ENCODE peak calls at places on chromosomes 6 and 20, in ten cellular contexts. A, Z, T, D, H, W, M, V, X and F are unnamed samples.

GRCh38 chr6:122372647-122373046 is 26.8 kb upstream of the HSF2 start:
- DNase-seq in M (no peak), Z (no peak), W (no peak), H (no peak), A (no peak), X (no peak), V (no peak), T (no peak), D (no peak), F (no peak)

GRCh38 chr20:1283522-1284210 is 17.6 kb downstream of the SNPH start:
- DNase-seq in T (no peak), H (no peak), D (peak; percentile 7), W (no peak), V (no peak), M (no peak), Z (no peak), A (no peak), X (no peak), F (no peak)

GRCh38 chr6:73325656-73326055 is 28.4 kb downstream of the DPPA5 start:
- DNase-seq in W (no peak), D (no peak), Z (no peak), V (no peak), M (no peak), A (no peak), H (no peak), X (no peak), T (no peak), F (no peak)

GRCh38 chr6:26268659-26269402 is 96.2 kb upstream of the BTN3A2 start:
- DNase-seq in H (no peak), W (peak; percentile 32), M (no peak), D (no peak), Z (peak; percentile 83), A (no peak), T (peak; percentile 64), V (no peak), X (no peak), F (peak; percentile 72)

GRCh38 chr6:63598251-63599036 is 26.2 kb downstream of the LOC128125822 start:
- DNase-seq in X (peak; percentile 76), V (peak; percentile 29), M (peak; percentile 63), T (peak; percentile 87), D (peak; percentile 78), Z (peak; percentile 57), W (peak; percentile 81), H (peak; percentile 71), A (peak; percentile 73), F (peak; percentile 74)

GRCh38 chr20:7770578-7770977 is 169.7 kb downstream of the HAO1 start:
- DNase-seq in T (no peak), D (no peak), Z (no peak), H (no peak), A (peak; percentile 36), W (no peak), M (no peak), V (no peak), X (no peak), F (peak; percentile 48)

GRCh38 chr6:159654483-159655098 is 38.5 kb downstream of the SOD2 start:
- DNase-seq in A (peak; percentile 43), W (no peak), D (no peak), M (peak; percentile 11), H (no peak), Z (peak; percentile 39), X (no peak), T (no peak), V (no peak), F (peak; percentile 10)

GRCh38 chr6:21729431-21729830 is 135.9 kb downstream of the SOX4 start:
- DNase-seq in W (no peak), Z (no peak), V (no peak), M (no peak), X (no peak), A (no peak), D (no peak), T (no peak), H (peak; percentile 74), F (no peak)

GRCh38 chr20:22525069-22525820 is 59.1 kb downstream of the FOXA2 start:
- DNase-seq in W (no peak), X (no peak), V (no peak), M (no peak), Z (no peak), D (no peak), A (no peak), T (no peak), H (no peak), F (no peak)

GRCh38 chr6:9456241-9456658 is 958.6 kb downstream of the TFAP2A start:
- DNase-seq in V (no peak), T (no peak), M (no peak), D (no peak), A (no peak), X (no peak), Z (no peak), H (no peak), W (no peak), F (no peak)

GRCh38 chr6:4714961-4715501 is 61.2 kb upstream of the CDYL start:
- DNase-seq in M (no peak), X (no peak), V (no peak), W (no peak), T (no peak), D (no peak), A (no peak), H (no peak), Z (no peak), F (peak; percentile 64)

GRCh38 chr6:4712291-4712690 is 63.9 kb upstream of the CDYL start:
- DNase-seq in A (no peak), M (no peak), V (no peak), T (no peak), W (no peak), X (no peak), Z (no peak), D (no peak), H (no peak), F (no peak)

GRCh38 chr6:4723383-4723782 is 52.8 kb upstream of the CDYL start:
- DNase-seq in W (no peak), D (no peak), Z (no peak), H (no peak), M (no peak), T (no peak), X (no peak), A (no peak), V (no peak), F (no peak)

GRCh38 chr6:4719491-4719890 is 56.7 kb upstream of the CDYL start:
- DNase-seq in V (no peak), Z (no peak), D (no peak), X (no peak), A (no peak), H (no peak), T (no peak), M (no peak), W (no peak), F (no peak)

DNA sequence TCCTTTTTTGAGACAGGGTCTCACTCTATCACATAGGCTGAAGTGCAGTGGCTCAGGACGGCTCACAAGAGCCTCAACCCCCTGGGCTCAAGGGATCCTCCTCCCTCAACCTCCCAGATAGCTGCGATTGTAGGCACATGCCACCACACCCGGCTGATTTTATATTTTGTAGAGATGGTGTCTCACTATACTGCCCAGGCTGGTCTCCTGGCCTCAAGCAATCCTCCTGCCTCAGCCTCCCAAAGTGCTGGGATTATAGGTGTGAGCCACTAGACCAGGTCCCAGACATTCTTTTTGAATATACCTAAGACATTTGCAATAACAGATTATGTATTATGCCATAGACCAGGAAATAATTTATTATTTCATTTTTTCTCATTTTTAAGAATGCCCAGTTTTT is 58.3 kb upstream of the CDYL start:
- DNase-seq in D (no peak), W (no peak), T (no peak), Z (no peak), X (no peak), M (no peak), H (no peak), A (no peak), V (no peak), F (no peak)
- TF ChIP-seq CTCF in D (no peak), W (no peak), T (no peak), Z (no peak), X (no peak), M (no peak), H (no peak), A (no peak), V (no peak), F (no peak)

GRCh38 chr6:144162977-144163376 is 12.7 kb downstream of the STX11 start:
- DNase-seq in H (no peak), V (no peak), T (no peak), M (no peak), D (no peak), Z (no peak), W (no peak), X (no peak), A (no peak), F (no peak)
- H3K4me1 ChIP-seq in H (no peaks in the 10 kb centered on the region), V (peaks cover 7% of the 10 kb centered on the region), T (no peaks in the 10 kb centered on the region), M (peaks cover 12% of the 10 kb centered on the region), D (peaks cover 8% of the 10 kb centered on the region), Z (peaks cover 3% of the 10 kb centered on the region), W (peaks cover 8% of the 10 kb centered on the region), X (peaks cover 29% of the 10 kb centered on the region), A (peaks cover 19% of the 10 kb centered on the region), F (no peaks in the 10 kb centered on the region)

DNA sequence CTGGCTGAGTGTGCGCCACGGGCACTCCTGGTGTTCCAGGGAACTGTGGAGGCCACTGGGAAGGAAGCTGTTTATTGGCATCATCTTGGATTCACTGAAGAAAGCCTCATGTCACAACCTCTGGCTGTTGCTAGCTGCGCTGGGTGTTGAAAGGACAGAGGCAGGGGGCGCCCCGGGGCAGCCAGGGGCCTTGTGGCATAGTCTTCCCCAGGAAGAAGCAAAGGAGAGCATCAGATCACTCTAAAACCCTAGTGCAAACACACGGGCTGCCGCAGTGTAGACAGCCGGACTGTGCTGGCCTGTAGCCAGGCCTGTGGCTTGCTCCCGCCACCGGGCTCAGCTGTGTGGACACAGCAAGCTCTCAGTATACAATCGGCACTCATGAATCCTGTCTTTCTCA is 23.8 kb upstream of the SMOC2 start:
- DNase-seq in D (no peak), M (no peak), W (no peak), V (no peak), A (no peak), H (no peak), Z (no peak), T (peak; percentile 28), X (peak; percentile 59), F (no peak)
- TF ChIP-seq CTCF in D (no peak), M (no peak), W (no peak), V (no peak), A (no peak), H (no peak), Z (no peak), T (no peak), X (no peak), F (no peak)

GRCh38 chr20:19918965-19919329 is 98.2 kb upstream of the NAA20 start:
- DNase-seq in D (peak; percentile 59), M (no peak), V (no peak), H (no peak), Z (no peak), T (no peak), A (no peak), X (no peak), W (no peak), F (no peak)

GRCh38 chr20:19913927-19914614 is 103.1 kb upstream of the NAA20 start:
- DNase-seq in X (no peak), V (no peak), W (no peak), Z (peak; percentile 73), H (no peak), M (no peak), T (no peak), A (peak; percentile 87), D (peak; percentile 6), F (peak; percentile 90)

GRCh38 chr20:19917110-19917509 is 100.1 kb upstream of the NAA20 start:
- DNase-seq in T (no peak), W (no peak), X (no peak), V (no peak), D (no peak), H (no peak), A (no peak), M (no peak), Z (no peak), F (no peak)

GRCh38 chr20:19911810-19912382 is 105.3 kb upstream of the NAA20 start:
- DNase-seq in A (no peak), V (no peak), H (no peak), M (no peak), D (peak; percentile 27), Z (no peak), X (no peak), T (no peak), W (no peak), F (no peak)

GRCh38 chr20:19915111-19915798 is 101.9 kb upstream of the NAA20 start:
- DNase-seq in H (no peak), A (no peak), Z (no peak), T (no peak), D (peak; percentile 47), V (no peak), W (no peak), M (no peak), X (no peak), F (no peak)
- H3K4me1 ChIP-seq in H (peaks cover 7% of the 10 kb centered on the region), A (peaks cover 14% of the 10 kb centered on the region), Z (peaks cover 12% of the 10 kb centered on the region), T (peaks cover 3% of the 10 kb centered on the region), D (peaks cover 46% of the 10 kb centered on the region), V (peaks cover 17% of the 10 kb centered on the region), W (peaks cover 31% of the 10 kb centered on the region), M (peaks cover 28% of the 10 kb centered on the region), X (peaks cover 45% of the 10 kb centered on the region), F (peaks cover 13% of the 10 kb centered on the region)